ENCODE peak calls at places on chromosomes 5 and 9, in five cellular contexts. P, M, D, X and N are unnamed samples.

GRCh38 chr5:1930880-1931589 is 48.3 kb upstream of the IRX4 start:
- DNase-seq in P (no peak), M (no peak), D (no peak), X (peak; percentile 43), N (no peak)

GRCh38 chr5:44862808-44863207 is 54.1 kb downstream of the MRPS30 start:
- DNase-seq in P (peak; percentile 5), M (no peak), D (no peak), X (peak; percentile 21), N (peak; percentile 28)

GRCh38 chr5:80804332-80804731 is 149.5 kb upstream of the DHFR start:
- DNase-seq in P (no peak), M (no peak), D (no peak), X (no peak), N (no peak)

GRCh38 chr5:15026944-15027343 is 155.4 kb upstream of the ANKH start:
- DNase-seq in P (no peak), M (no peak), D (no peak), X (no peak), N (no peak)

GRCh38 chr9:100111235-100111634 is 12.2 kb downstream of the INVS start:
- DNase-seq in P (no peak), M (no peak), D (peak; percentile 67), X (no peak), N (no peak)

GRCh38 chr9:34430843-34431437 is 27.4 kb downstream of the FAM219A start:
- DNase-seq in P (peak; percentile 39), M (peak; percentile 52), D (no peak), X (peak; percentile 31), N (peak; percentile 35)

GRCh38 chr5:140868721-140869554 is at the start of gene PCDHA11:
- DNase-seq in P (no peak), M (no peak), D (no peak), X (no peak), N (no peak)

GRCh38 chr9:83011611-83012010 is 51.3 kb downstream of the RASEF start:
- DNase-seq in P (no peak), M (no peak), D (no peak), X (no peak), N (no peak)

GRCh38 chr5:69035665-69036064 is 58.1 kb upstream of the SLC30A5 start:
- DNase-seq in P (no peak), M (no peak), D (no peak), X (no peak), N (no peak)

GRCh38 chr9:70609542-70610286 is 195.3 kb upstream of the KLF9 start:
- DNase-seq in P (no peak), M (no peak), D (peak; percentile 40), X (no peak), N (no peak)

GRCh38 chr9:75027187-75028107 is 646 bp downstream of the CARNMT1 start:
- DNase-seq in P (peak; percentile 72), M (peak; percentile 66), D (no peak), X (peak; percentile 66), N (peak; percentile 68)

GRCh38 chr9:92720209-92720765 is 44.3 kb downstream of the BICD2 start:
- DNase-seq in P (peak; percentile 72), M (no peak), D (no peak), X (no peak), N (no peak)

GRCh38 chr5:135367070-135367469 is 32.0 kb downstream of the MACROH2A1 start:
- DNase-seq in P (no peak), M (no peak), D (no peak), X (no peak), N (no peak)

GRCh38 chr5:11075010-11075860 is 314.2 kb upstream of the DAP start:
- DNase-seq in P (no peak), M (no peak), D (no peak), X (no peak), N (no peak)
- TF ChIP-seq CTCF in P (peak; percentile 63), M (no peak), D (no peak), X (peak; percentile 22), N (no peak)

GRCh38 chr5:132526974-132527564 is 16.3 kb downstream of the IL5 start:
- DNase-seq in P (no peak), M (no peak), D (no peak), X (no peak), N (no peak)
- TF ChIP-seq CTCF in P (peak; percentile 39), M (peak; percentile 33), D (no peak), X (no peak), N (no peak)

DNA sequence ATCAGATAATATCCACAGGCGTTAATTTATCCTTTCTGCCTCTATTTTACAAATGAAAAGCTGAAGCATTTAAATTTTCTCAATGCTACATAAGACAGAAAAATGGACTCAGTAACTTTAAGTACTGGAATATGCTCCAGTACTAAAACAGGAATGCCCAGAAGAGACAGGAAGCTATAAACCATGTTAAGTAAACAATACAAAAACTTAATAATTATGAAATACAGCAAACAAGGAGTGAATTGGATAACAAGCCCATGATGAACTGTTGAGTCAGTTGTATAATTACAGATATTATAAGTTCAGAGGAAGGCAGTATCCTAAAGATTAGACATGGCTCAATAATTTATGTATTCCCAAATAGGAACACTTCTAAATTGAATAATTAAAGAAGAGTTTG is 148.5 kb downstream of the CHSY3 start:
- DNase-seq in P (no peak), M (no peak), D (no peak), X (no peak), N (no peak)
- TF ChIP-seq CTCF in P (no peak), M (no peak), D (no peak), X (no peak), N (no peak)

GRCh38 chr9:10479172-10479571 is 133.6 kb downstream of the PTPRD start:
- DNase-seq in P (no peak), M (no peak), D (no peak), X (no peak), N (no peak)
- TF ChIP-seq CTCF in P (peak; percentile 66), M (peak; percentile 11), D (no peak), X (no peak), N (no peak)

GRCh38 chr9:127360205-127360604 is 36.8 kb upstream of the SLC2A8 start:
- DNase-seq in P (no peak), M (no peak), D (no peak), X (no peak), N (no peak)
- TF ChIP-seq CTCF in P (no peak), M (no peak), D (no peak), X (no peak), N (no peak)

DNA sequence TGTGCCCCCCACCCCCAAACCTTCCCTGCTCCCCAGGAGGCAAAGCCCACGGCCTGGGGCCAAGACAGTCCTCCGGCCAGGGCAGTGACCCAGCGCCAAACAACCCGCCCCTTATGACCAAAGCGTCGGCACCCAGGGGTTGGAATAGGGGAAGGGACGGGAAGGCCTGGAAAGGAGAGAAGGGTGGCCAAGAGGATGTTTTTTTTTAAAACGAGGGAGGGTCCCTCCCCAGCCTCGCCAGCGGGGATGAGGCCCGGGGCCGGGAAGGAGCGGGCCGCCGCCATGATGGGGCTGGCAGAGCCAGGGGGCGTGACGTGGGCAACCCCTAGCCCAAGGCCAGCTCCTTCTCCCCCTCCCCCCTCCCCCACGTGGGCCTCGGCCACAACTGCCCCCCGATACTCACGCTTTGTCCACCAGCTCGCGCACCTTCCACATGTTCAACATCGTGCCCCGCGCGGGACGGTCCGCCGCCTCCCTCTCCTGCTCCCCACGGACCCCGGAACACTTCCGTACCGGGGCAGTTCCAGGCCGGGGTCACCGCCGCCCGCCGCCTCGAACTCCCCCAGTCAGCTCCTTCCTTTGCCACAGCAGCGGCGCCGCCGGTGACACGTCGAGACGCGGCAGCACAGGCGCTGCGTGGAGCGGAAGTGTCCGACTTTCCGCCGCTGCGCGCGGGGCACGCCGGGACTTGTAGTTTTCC is at the start of gene CLINT1:
- DNase-seq in P (peak; percentile 94), M (peak; percentile 93), D (peak; percentile 66), X (peak; percentile 87), N (peak; percentile 88)
- TF ChIP-seq CTCF in P (no peak), M (no peak), D (no peak), X (no peak), N (peak; percentile 9)

DNA sequence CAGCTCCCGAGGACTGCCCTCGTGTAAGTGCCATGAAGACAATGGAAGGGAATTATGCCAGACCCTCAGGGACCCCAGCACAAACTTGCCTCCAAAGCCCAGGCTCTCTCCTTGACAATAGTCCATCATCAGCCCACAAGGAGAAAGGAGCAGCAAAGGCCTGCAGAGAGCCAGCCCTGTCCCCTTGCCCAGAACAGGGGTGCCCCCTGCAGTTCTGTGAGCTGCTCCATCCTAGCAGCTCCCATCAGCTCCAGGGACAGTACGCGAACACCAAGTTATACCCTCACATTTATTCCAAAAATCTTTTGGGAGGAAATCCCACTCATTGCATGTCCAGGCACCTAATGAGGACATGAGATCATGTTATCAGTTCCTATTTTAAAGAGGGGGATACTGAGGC is 11.1 kb downstream of the BARX1 start:
- DNase-seq in P (no peak), M (no peak), D (no peak), X (no peak), N (no peak)
- TF ChIP-seq CTCF in P (no peak), M (peak; percentile 8), D (no peak), X (no peak), N (no peak)

GRCh38 chr5:76678056-76678455 is 37.9 kb upstream of the F2R start:
- DNase-seq in P (no peak), M (no peak), D (no peak), X (no peak), N (no peak)
- TF ChIP-seq CTCF in P (no peak), M (no peak), D (no peak), X (no peak), N (no peak)